ENCODE peak calls at places on chromosomes 7 and 10, in five cellular contexts. T is GM12878, N is H1, U is HepG2, W is NT2/D1. Y is an unnamed sample.

GRCh38 chr10:47207280-47207613 is 92.8 kb upstream of the GDF10 start:
- DNase-seq in W (no peak), U (peak), N (no peak), T (no peak), Y (no peak)

GRCh38 chr10:62393237-62393636 is 19.1 kb downstream of the ZNF365 start:
- DNase-seq in N (no peak), U (no peak), W (no peak), T (no peak), Y (no peak)

GRCh38 chr7:112546723-112547513 is 66.1 kb downstream of the LSMEM1 start:
- DNase-seq in N (peak), U (peak), T (no peak), W (no peak), Y (no peak)

GRCh38 chr10:132802048-132802447 is 16.1 kb upstream of the NKX6-2 start:
- DNase-seq in W (no peak), N (no peak), U (no peak), T (no peak), Y (no peak)

GRCh38 chr10:53153831-53154230 is 381.2 kb upstream of the MBL2 start:
- DNase-seq in W (no peak), T (no peak), N (no peak), U (no peak), Y (no peak)

GRCh38 chr7:41085244-41085643 is 617.6 kb downstream of the INHBA start:
- DNase-seq in U (no peak), T (no peak), N (no peak), W (no peak), Y (no peak)

GRCh38 chr7:154497751-154498150 is 445.6 kb downstream of the DPP6 start:
- DNase-seq in T (no peak), U (no peak), W (no peak), N (no peak), Y (no peak)

GRCh38 chr10:100621360-100622205 is 85.8 kb downstream of the HIF1AN start:
- DNase-seq in N (no peak), U (no peak), T (no peak), W (no peak), Y (no peak)

GRCh38 chr7:108570146-108570755 is 577 bp downstream of the DNAJB9 start:
- DNase-seq in T (no peak), N (no peak), W (no peak), U (peak), Y (peak)

GRCh38 chr10:26432938-26433337 is 5.2 kb upstream of the APBB1IP start:
- DNase-seq in U (no peak), N (no peak), W (no peak), T (no peak), Y (no peak)

GRCh38 chr10:44193156-44193555 is 191.7 kb downstream of the CXCL12 start:
- DNase-seq in U (no peak), N (no peak), T (no peak), W (no peak), Y (no peak)

GRCh38 chr10:80104066-80104926 is 25.8 kb downstream of the TMEM254 start:
- DNase-seq in W (no peak), N (no peak), T (no peak), U (peak), Y (no peak)

GRCh38 chr10:15744217-15744865 is 24.6 kb upstream of the ITGA8 start:
- DNase-seq in T (no peak), W (peak), U (peak), N (no peak), Y (peak)

GRCh38 chr7:76386691-76387260 is 22.7 kb downstream of the SSC4D start:
- DNase-seq in T (no peak), W (no peak), U (no peak), N (no peak), Y (no peak)

GRCh38 chr7:74275401-74275881 is 13.8 kb upstream of the CLIP2 start:
- DNase-seq in U (no peak), W (no peak), T (no peak), N (no peak), Y (peak)

GRCh38 chr7:48139461-48139860 is 31.8 kb upstream of the ABCA13 start:
- DNase-seq in U (peak), T (no peak), N (no peak), W (peak), Y (peak)

GRCh38 chr7:156511426-156511825 is 129.1 kb upstream of the RNF32 start:
- DNase-seq in N (no peak), T (no peak), W (no peak), U (no peak), Y (no peak)

GRCh38 chr10:48550977-48551376 is 53.9 kb downstream of the ARHGAP22 start:
- DNase-seq in N (no peak), W (no peak), U (no peak), T (no peak), Y (no peak)

GRCh38 chr7:94205529-94205928 is 189.2 kb upstream of the COL1A2 start:
- DNase-seq in W (no peak), T (no peak), U (no peak), N (no peak), Y (no peak)

GRCh38 chr10:68628576-68629127 is 68.5 kb downstream of the TET1 start:
- DNase-seq in T (no peak), W (no peak), U (no peak), N (no peak), Y (no peak)

DNA sequence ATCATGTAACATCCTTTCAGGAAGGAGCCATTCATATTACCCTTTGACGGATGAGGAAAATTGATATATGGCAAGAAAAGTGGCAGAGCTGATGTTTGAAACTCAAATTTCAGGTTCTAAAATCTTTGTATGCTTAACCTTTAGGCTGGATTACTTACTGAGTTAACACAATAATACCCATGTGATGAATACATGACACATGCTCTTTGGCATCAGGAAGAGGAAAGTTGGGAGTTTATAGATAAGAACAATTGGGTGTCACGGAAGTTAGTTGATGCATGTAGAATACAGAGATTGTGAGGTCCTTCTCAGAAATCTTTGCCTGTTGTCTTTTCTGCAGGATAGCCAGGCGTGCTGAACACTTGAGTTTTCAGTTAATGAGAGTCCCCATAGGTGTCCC is 572.1 kb upstream of the POM121L12 start:
- DNase-seq in N (no peak), W (no peak), U (no peak), T (no peak), Y (no peak)
- TF ChIP-seq SUZ12 in N (no peak), W (no peak), U (no peak), T (no peak), Y (no peak)

GRCh38 chr7:100803398-100804161 is 23.7 kb downstream of the EPHB4 start:
- DNase-seq in N (no peak), T (peak), U (peak), W (no peak), Y (peak)

GRCh38 chr7:100804681-100805431 is 22.5 kb downstream of the EPHB4 start:
- DNase-seq in W (no peak), T (no peak), U (no peak), N (no peak), Y (no peak)

GRCh38 chr7:100802951-100803350 is 24.4 kb downstream of the EPHB4 start:
- DNase-seq in T (no peak), W (no peak), U (no peak), N (no peak), Y (no peak)

GRCh38 chr7:100799037-100799896 is 28.1 kb downstream of the EPHB4 start:
- DNase-seq in U (peak), W (no peak), N (no peak), T (peak), Y (peak)

DNA sequence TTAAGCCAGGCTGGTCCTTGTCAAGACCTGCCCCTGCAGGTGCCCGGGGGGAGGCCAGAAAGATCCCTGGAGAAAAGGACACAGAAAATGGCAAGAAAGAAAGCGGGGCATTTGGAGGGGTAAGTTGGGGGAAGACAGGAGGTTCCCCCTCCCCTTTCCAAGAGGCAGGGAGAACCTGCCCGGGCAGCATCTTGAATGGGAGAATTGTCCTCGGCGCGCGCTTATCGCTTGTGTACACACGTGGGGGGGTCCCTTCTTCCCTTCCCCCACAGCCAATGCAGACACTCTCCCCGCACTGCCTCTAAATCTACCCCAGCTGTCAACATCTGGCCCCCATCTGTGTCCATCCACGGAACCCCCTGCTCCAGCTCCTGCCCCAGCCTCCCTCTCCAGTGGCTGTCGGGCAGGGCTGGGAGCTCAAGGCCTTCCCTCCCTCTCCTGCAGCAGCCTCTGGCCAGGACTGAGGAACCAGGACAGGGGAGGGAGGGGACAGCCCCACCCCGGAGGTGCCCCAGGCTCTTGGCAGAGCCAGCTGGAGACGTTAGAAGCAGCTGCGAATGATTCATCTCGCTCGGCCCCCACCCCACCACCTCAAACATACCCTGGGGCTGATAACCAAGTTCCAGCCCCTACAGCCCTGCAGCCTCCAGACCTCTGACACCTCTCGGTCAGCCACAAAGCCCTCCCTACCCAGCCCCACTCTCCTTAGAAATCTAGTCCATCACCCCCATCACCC is 25.3 kb downstream of the EPHB4 start:
- DNase-seq in W (no peak), N (no peak), U (peak), T (no peak), Y (no peak)
- TF ChIP-seq SUZ12 in W (no peak), N (no peak), U (no peak), T (no peak), Y (no peak)

GRCh38 chr7:27096756-27097514 is 1.1 kb upstream of the HOXA1 start:
- DNase-seq in N (no peak), U (no peak), T (no peak), W (no peak), Y (no peak)
- TF ChIP-seq SUZ12 in N (peak), U (no peak), T (no peak), W (no peak), Y (no peak)

GRCh38 chr7:119329715-119330114 is 943.3 kb upstream of the KCND2 start:
- DNase-seq in U (no peak), T (no peak), N (no peak), W (no peak), Y (no peak)

DNA sequence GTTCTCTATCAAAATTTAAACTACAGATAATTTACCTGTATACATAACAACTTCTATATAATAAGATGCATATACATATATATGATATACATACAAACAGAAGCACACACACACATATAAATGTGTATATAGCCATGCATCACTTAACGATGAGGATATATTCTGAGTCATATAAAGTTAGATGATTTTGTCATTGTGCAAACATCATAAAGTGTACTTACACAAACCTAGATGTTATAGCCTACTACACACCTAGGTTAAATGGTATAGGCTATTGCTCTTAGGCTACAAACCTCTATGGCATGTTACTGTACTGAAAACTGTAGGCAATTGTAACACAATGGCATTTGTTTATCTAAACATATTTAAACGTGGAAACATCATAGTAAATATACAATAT is 937.6 kb upstream of the KCND2 start:
- DNase-seq in T (no peak), W (no peak), N (no peak), U (no peak), Y (no peak)
- TF ChIP-seq SUZ12 in T (no peak), W (no peak), N (no peak), U (no peak), Y (no peak)

GRCh38 chr7:68564741-68565140 is 1033.5 kb upstream of the AUTS2 start:
- DNase-seq in T (no peak), U (no peak), W (no peak), N (no peak), Y (no peak)
- TF ChIP-seq SUZ12 in T (no peak), U (no peak), W (no peak), N (no peak), Y (no peak)